ENCODE peak calls at places on chromosomes 11 and 22, in ten cellular contexts. Q is GM06990, X is fibroblast of lung, G is AG04450, M is tibial artery, Z is spleen, L is stomach, Y is GM23338, V is breast epithelium, B is Caco-2. F is an unnamed sample.

GRCh38 chr22:20602589-20603164 is 95.3 kb downstream of the MED15 start:
- DNase-seq in Q (no peak), X (no peak), G (no peak), M (no peak), Z (no peak), L (no peak), Y (no peak), V (no peak), B (no peak), F (no peak)

GRCh38 chr11:73463359-73463758 is 87.2 kb downstream of the RELT start:
- DNase-seq in Q (no peak), X (peak; percentile 80), G (peak; percentile 26), M (no peak), Z (no peak), L (no peak), Y (no peak), V (no peak), B (no peak), F (no peak)

GRCh38 chr11:130592056-130592455 is 143.6 kb downstream of the ADAMTS15 start:
- DNase-seq in Q (no peak), X (peak; percentile 62), G (no peak), M (no peak), Z (no peak), L (no peak), Y (no peak), V (no peak), B (no peak), F (no peak)

GRCh38 chr11:2135648-2136201 is 3.5 kb downstream of the IGF2 start:
- DNase-seq in Q (no peak), X (no peak), G (no peak), M (no peak), Z (no peak), L (no peak), Y (no peak), V (no peak), B (peak; percentile 7), F (no peak)

GRCh38 chr11:134027671-134028070 is 41.2 kb upstream of the JAM3 start:
- DNase-seq in Q (no peak), X (no peak), G (no peak), M (no peak), Z (no peak), L (no peak), Y (no peak), V (no peak), B (no peak), F (no peak)

GRCh38 chr11:128841461-128842072 is 25.5 kb downstream of the KCNJ1 start:
- DNase-seq in Q (peak; percentile 58), X (no peak), G (no peak), M (no peak), Z (no peak), L (no peak), Y (no peak), V (no peak), B (no peak), F (no peak)

GRCh38 chr11:59534676-59535075 is 23.3 kb downstream of the OR4D9 start:
- DNase-seq in Q (no peak), X (no peak), G (no peak), M (no peak), Z (no peak), L (no peak), Y (no peak), V (no peak), B (no peak), F (no peak)

GRCh38 chr22:37045958-37046357 is 5.6 kb upstream of the KCTD17 start:
- DNase-seq in Q (no peak), X (peak; percentile 53), G (peak; percentile 30), M (no peak), Z (no peak), L (no peak), Y (peak; percentile 74), V (no peak), B (no peak), F (no peak)

GRCh38 chr11:45924036-45924915 is 1.8 kb downstream of the LARGE2 start:
- DNase-seq in Q (no peak), X (no peak), G (no peak), M (peak; percentile 62), Z (peak; percentile 71), L (no peak), Y (no peak), V (peak; percentile 43), B (no peak), F (no peak)

GRCh38 chr11:45920531-45921477 is 1.7 kb upstream of the LARGE2 start:
- DNase-seq in Q (no peak), X (no peak), G (no peak), M (peak; percentile 33), Z (peak; percentile 58), L (no peak), Y (no peak), V (no peak), B (no peak), F (no peak)

GRCh38 chr11:45922425-45923082 is at the start of gene LARGE2:
- DNase-seq in Q (no peak), X (no peak), G (no peak), M (peak; percentile 60), Z (peak; percentile 86), L (peak; percentile 78), Y (peak; percentile 88), V (peak; percentile 61), B (peak; percentile 92), F (no peak)

GRCh38 chr11:45919806-45920530 is 2.3 kb upstream of the PEX16 start:
- DNase-seq in Q (no peak), X (no peak), G (no peak), M (no peak), Z (peak; percentile 76), L (peak; percentile 81), Y (no peak), V (no peak), B (no peak), F (no peak)

DNA sequence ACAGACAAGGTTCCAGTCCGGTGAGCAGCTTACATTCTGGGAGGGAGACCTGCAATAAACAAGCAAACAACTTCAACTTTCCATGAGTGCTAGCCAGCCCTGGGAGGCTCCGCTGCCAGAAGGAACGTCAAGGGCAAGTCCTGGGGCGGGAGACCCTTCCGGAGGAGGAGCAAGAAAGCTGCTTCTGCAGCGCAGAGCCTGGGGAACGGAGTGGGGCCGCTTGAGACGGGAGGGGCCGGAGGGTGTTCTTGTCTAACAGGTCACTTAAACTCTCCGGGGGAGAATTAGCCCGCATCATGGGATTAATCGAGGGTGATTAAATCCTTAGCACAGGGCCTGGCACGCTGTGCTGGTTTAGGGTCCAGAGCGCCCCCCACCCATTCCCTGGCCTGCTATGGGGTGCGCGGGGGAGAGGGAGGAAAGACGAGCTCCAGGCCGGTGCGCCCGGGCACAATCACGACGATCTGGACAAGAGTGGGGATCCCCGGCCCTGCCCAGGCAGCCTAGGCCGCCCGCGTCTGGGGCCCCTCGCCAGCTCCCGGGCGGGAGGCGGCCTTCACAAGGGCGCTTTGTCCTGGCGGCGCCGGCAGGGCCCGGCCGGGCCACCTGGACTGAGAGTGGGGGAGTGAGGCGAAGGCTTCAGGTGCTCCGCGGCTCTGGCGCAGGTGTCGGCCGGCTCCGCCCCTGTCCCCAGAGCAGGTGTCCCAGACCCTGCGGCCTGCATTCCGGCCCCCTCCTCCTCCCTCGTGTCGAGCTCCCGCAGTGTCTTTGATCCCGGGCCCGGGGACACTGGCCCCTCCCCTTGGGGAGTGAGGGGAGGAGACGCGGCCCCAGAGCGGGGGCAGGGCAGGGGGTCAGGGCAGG is 663 bp upstream of the LARGE2 start:
- DNase-seq in Q (no peak), X (no peak), G (no peak), M (peak; percentile 65), Z (no peak), L (peak; percentile 89), Y (peak; percentile 98), V (peak; percentile 67), B (peak; percentile 98), F (peak; percentile 76)
- H3K4me3 ChIP-seq in Q (no peak overlapping the region), X (no peak overlapping the region), G (no peak overlapping the region), M (peak overlapping the region; percentile 37), Z (peak overlapping the region; percentile 33), L (peak overlapping the region; percentile 62), Y (peak overlapping the region; percentile 91), V (no peak overlapping the region), B (peak overlapping the region; percentile 56), F (peak overlapping the region; percentile 52)

DNA sequence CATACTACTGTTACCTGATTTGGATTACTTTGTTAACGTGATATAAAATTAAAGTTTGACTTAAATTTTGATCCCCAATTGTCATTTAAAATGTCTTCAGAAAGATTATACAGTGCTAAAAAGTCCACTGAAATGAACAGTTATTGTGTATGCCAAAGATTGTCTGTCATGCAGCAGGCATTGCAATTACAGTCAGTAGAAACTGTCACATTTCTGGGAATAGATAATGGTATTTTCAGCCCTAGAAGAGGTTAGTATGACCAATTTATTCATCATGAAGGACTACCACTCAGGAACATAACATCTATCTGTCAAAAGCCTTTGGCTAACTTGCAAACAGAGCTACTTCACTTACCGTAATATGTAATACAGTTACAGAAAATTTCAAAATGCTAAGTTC is 852.5 kb upstream of the TENM4 start:
- DNase-seq in Q (no peak), X (no peak), G (no peak), M (no peak), Z (no peak), L (no peak), Y (no peak), V (no peak), B (no peak), F (no peak)
- TF ChIP-seq CTCF in Q (no peak), X (no peak), G (no peak), M (no peak), Z (no peak), L (no peak), Y (no peak), V (no peak), B (no peak), F (no peak)

GRCh38 chr11:48045536-48045935 is 65.2 kb downstream of the PTPRJ start:
- DNase-seq in Q (no peak), X (no peak), G (no peak), M (no peak), Z (peak; percentile 64), L (no peak), Y (no peak), V (no peak), B (no peak), F (no peak)

GRCh38 chr11:48044577-48044976 is 64.2 kb downstream of the PTPRJ start:
- DNase-seq in Q (no peak), X (no peak), G (no peak), M (peak; percentile 74), Z (peak; percentile 80), L (no peak), Y (no peak), V (no peak), B (no peak), F (no peak)

GRCh38 chr11:48041877-48042698 is 61.7 kb downstream of the PTPRJ start:
- DNase-seq in Q (no peak), X (no peak), G (no peak), M (no peak), Z (no peak), L (no peak), Y (no peak), V (no peak), B (no peak), F (peak; percentile 89)

GRCh38 chr11:48043998-48044512 is 63.7 kb downstream of the PTPRJ start:
- DNase-seq in Q (no peak), X (no peak), G (no peak), M (no peak), Z (peak; percentile 67), L (no peak), Y (no peak), V (no peak), B (no peak), F (no peak)

GRCh38 chr11:48043111-48043997 is 63.0 kb downstream of the PTPRJ start:
- DNase-seq in Q (peak; percentile 69), X (no peak), G (no peak), M (no peak), Z (peak; percentile 58), L (no peak), Y (no peak), V (no peak), B (no peak), F (no peak)
- H3K4me3 ChIP-seq in Q (no peak overlapping the region), X (no peak overlapping the region), G (no peak overlapping the region), M (no peak overlapping the region), Z (no peak overlapping the region), L (no peak overlapping the region), Y (no peak overlapping the region), V (no peak overlapping the region), B (no peak overlapping the region), F (no peak overlapping the region)

GRCh38 chr11:84993386-84993785 is 633.8 kb downstream of the DLG2 start:
- DNase-seq in Q (no peak), X (peak; percentile 5), G (no peak), M (no peak), Z (no peak), L (no peak), Y (peak; percentile 75), V (no peak), B (peak; percentile 40), F (no peak)
- TF ChIP-seq CTCF in Q (peak; percentile 47), X (no peak), G (peak; percentile 33), M (no peak), Z (no peak), L (no peak), Y (peak; percentile 85), V (no peak), B (peak; percentile 54), F (peak; percentile 60)

F was measured in LNCaP clone FGC.